ENCODE peak calls at places on chromosomes 12 and 14, in ten cellular contexts. One of them, this sample, is unnamed.

GRCh38 chr12:81627336-81628189 is 131.6 kb downstream of the PPFIA2 start:
- DNase-seq in HTR-8/SVneo: peak; percentile 8
- DNase-seq in NCI-H2171: peak; percentile 59
- DNase-seq in GM13977: peak; percentile 11
- DNase-seq in KG1: no peak
- DNase-seq in mesenchymal stem cell: peak; percentile 50
- DNase-seq in ascending aorta: no peak
- DNase-seq in NCI-H446: peak; percentile 60
- DNase-seq in Right ventricle myocardium inferior: no peak
- DNase-seq in NCI-H1092 treated with DMSO at 0.1 percent for 48 hours: peak; percentile 65
- DNase-seq in this sample: peak; percentile 7

GRCh38 chr14:41558527-41558926 is 48.1 kb upstream of the LRFN5 start:
- DNase-seq in HTR-8/SVneo: no peak
- DNase-seq in NCI-H446: no peak
- DNase-seq in GM13977: no peak
- DNase-seq in KG1: no peak
- DNase-seq in mesenchymal stem cell: no peak
- DNase-seq in Right ventricle myocardium inferior: no peak
- DNase-seq in NCI-H2171: no peak
- DNase-seq in ascending aorta: no peak
- DNase-seq in NCI-H1092 treated with DMSO at 0.1 percent for 48 hours: no peak
- DNase-seq in this sample: no peak

GRCh38 chr12:110354172-110354780 is 49.2 kb downstream of the ANAPC7 start:
- DNase-seq in ascending aorta: no peak
- DNase-seq in NCI-H446: no peak
- DNase-seq in NCI-H1092 treated with DMSO at 0.1 percent for 48 hours: no peak
- DNase-seq in HTR-8/SVneo: no peak
- DNase-seq in NCI-H2171: no peak
- DNase-seq in mesenchymal stem cell: no peak
- DNase-seq in KG1: peak; percentile 42
- DNase-seq in Right ventricle myocardium inferior: no peak
- DNase-seq in GM13977: no peak
- DNase-seq in this sample: no peak

GRCh38 chr14:23555882-23556699 is at the start of gene THTPA:
- DNase-seq in GM13977: peak; percentile 93
- DNase-seq in Right ventricle myocardium inferior: peak; percentile 98
- DNase-seq in ascending aorta: peak; percentile 96
- DNase-seq in NCI-H1092 treated with DMSO at 0.1 percent for 48 hours: peak; percentile 88
- DNase-seq in KG1: peak; percentile 75
- DNase-seq in NCI-H2171: peak; percentile 88
- DNase-seq in mesenchymal stem cell: peak; percentile 94
- DNase-seq in HTR-8/SVneo: peak; percentile 82
- DNase-seq in NCI-H446: peak; percentile 85
- DNase-seq in this sample: peak; percentile 93

GRCh38 chr12:124240493-124240892 is 54.4 kb upstream of the RFLNA start:
- DNase-seq in GM13977: no peak
- DNase-seq in KG1: no peak
- DNase-seq in ascending aorta: no peak
- DNase-seq in mesenchymal stem cell: no peak
- DNase-seq in NCI-H2171: peak; percentile 35
- DNase-seq in NCI-H1092 treated with DMSO at 0.1 percent for 48 hours: no peak
- DNase-seq in HTR-8/SVneo: peak; percentile 24
- DNase-seq in Right ventricle myocardium inferior: no peak
- DNase-seq in NCI-H446: no peak
- DNase-seq in this sample: peak; percentile 21

GRCh38 chr12:77569876-77570275 is 260.8 kb upstream of the NAV3 start:
- DNase-seq in ascending aorta: no peak
- DNase-seq in NCI-H1092 treated with DMSO at 0.1 percent for 48 hours: no peak
- DNase-seq in NCI-H446: no peak
- DNase-seq in KG1: no peak
- DNase-seq in mesenchymal stem cell: no peak
- DNase-seq in GM13977: no peak
- DNase-seq in Right ventricle myocardium inferior: no peak
- DNase-seq in NCI-H2171: no peak
- DNase-seq in HTR-8/SVneo: no peak
- DNase-seq in this sample: no peak

GRCh38 chr12:120079352-120080042 is 37.1 kb downstream of the RAB35 start:
- DNase-seq in ascending aorta: no peak
- DNase-seq in NCI-H2171: no peak
- DNase-seq in NCI-H446: no peak
- DNase-seq in NCI-H1092 treated with DMSO at 0.1 percent for 48 hours: no peak
- DNase-seq in Right ventricle myocardium inferior: no peak
- DNase-seq in mesenchymal stem cell: no peak
- DNase-seq in KG1: no peak
- DNase-seq in HTR-8/SVneo: no peak
- DNase-seq in GM13977: no peak
- DNase-seq in this sample: no peak

GRCh38 chr12:107404981-107405380 is 280.6 kb upstream of the PWP1 start:
- DNase-seq in NCI-H446: no peak
- DNase-seq in NCI-H1092 treated with DMSO at 0.1 percent for 48 hours: peak; percentile 28
- DNase-seq in GM13977: peak; percentile 19
- DNase-seq in ascending aorta: peak; percentile 22
- DNase-seq in Right ventricle myocardium inferior: no peak
- DNase-seq in NCI-H2171: no peak
- DNase-seq in KG1: no peak
- DNase-seq in mesenchymal stem cell: peak; percentile 6
- DNase-seq in HTR-8/SVneo: no peak
- DNase-seq in this sample: peak; percentile 20

GRCh38 chr12:110199360-110200123 is 75.4 kb downstream of the IFT81 start:
- DNase-seq in ascending aorta: no peak
- DNase-seq in NCI-H1092 treated with DMSO at 0.1 percent for 48 hours: no peak
- DNase-seq in Right ventricle myocardium inferior: no peak
- DNase-seq in KG1: no peak
- DNase-seq in GM13977: no peak
- DNase-seq in mesenchymal stem cell: peak; percentile 74
- DNase-seq in NCI-H2171: no peak
- DNase-seq in NCI-H446: no peak
- DNase-seq in HTR-8/SVneo: peak; percentile 36
- DNase-seq in this sample: peak; percentile 13

GRCh38 chr14:97538749-97539388 is 741.7 kb downstream of the VRK1 start:
- DNase-seq in NCI-H2171: no peak
- DNase-seq in NCI-H1092 treated with DMSO at 0.1 percent for 48 hours: no peak
- DNase-seq in Right ventricle myocardium inferior: no peak
- DNase-seq in GM13977: no peak
- DNase-seq in ascending aorta: no peak
- DNase-seq in KG1: no peak
- DNase-seq in NCI-H446: no peak
- DNase-seq in mesenchymal stem cell: no peak
- DNase-seq in HTR-8/SVneo: no peak
- DNase-seq in this sample: no peak

GRCh38 chr12:27709932-27710591 is 570 bp upstream of the MRPS35 start:
- DNase-seq in NCI-H2171: peak; percentile 93
- DNase-seq in mesenchymal stem cell: no peak
- DNase-seq in Right ventricle myocardium inferior: no peak
- DNase-seq in HTR-8/SVneo: peak; percentile 46
- DNase-seq in ascending aorta: peak; percentile 67
- DNase-seq in GM13977: no peak
- DNase-seq in KG1: peak; percentile 80
- DNase-seq in NCI-H446: no peak
- DNase-seq in NCI-H1092 treated with DMSO at 0.1 percent for 48 hours: no peak
- DNase-seq in this sample: peak; percentile 24

GRCh38 chr12:129558036-129558435 is 345.8 kb downstream of the TMEM132D start:
- DNase-seq in Right ventricle myocardium inferior: no peak
- DNase-seq in ascending aorta: no peak
- DNase-seq in NCI-H446: no peak
- DNase-seq in HTR-8/SVneo: no peak
- DNase-seq in NCI-H2171: no peak
- DNase-seq in mesenchymal stem cell: no peak
- DNase-seq in GM13977: no peak
- DNase-seq in KG1: no peak
- DNase-seq in NCI-H1092 treated with DMSO at 0.1 percent for 48 hours: no peak
- DNase-seq in this sample: no peak

GRCh38 chr12:38427442-38427841 is 110.9 kb downstream of the ALG10B start:
- DNase-seq in ascending aorta: no peak
- DNase-seq in NCI-H2171: no peak
- DNase-seq in HTR-8/SVneo: no peak
- DNase-seq in NCI-H1092 treated with DMSO at 0.1 percent for 48 hours: no peak
- DNase-seq in NCI-H446: no peak
- DNase-seq in Right ventricle myocardium inferior: no peak
- DNase-seq in KG1: no peak
- DNase-seq in mesenchymal stem cell: no peak
- DNase-seq in GM13977: no peak
- DNase-seq in this sample: no peak

GRCh38 chr12:110015132-110015531 is 15.9 kb downstream of the ANKRD13A start:
- DNase-seq in mesenchymal stem cell: no peak
- DNase-seq in Right ventricle myocardium inferior: no peak
- DNase-seq in NCI-H1092 treated with DMSO at 0.1 percent for 48 hours: no peak
- DNase-seq in GM13977: no peak
- DNase-seq in NCI-H2171: no peak
- DNase-seq in ascending aorta: no peak
- DNase-seq in KG1: peak; percentile 18
- DNase-seq in NCI-H446: no peak
- DNase-seq in HTR-8/SVneo: no peak
- DNase-seq in this sample: no peak

GRCh38 chr12:70227911-70228310 is 15.3 kb upstream of the CNOT2 start:
- DNase-seq in mesenchymal stem cell: no peak
- DNase-seq in NCI-H1092 treated with DMSO at 0.1 percent for 48 hours: no peak
- DNase-seq in Right ventricle myocardium inferior: no peak
- DNase-seq in KG1: no peak
- DNase-seq in GM13977: no peak
- DNase-seq in ascending aorta: no peak
- DNase-seq in NCI-H2171: no peak
- DNase-seq in NCI-H446: no peak
- DNase-seq in HTR-8/SVneo: no peak
- DNase-seq in this sample: no peak

GRCh38 chr12:108884116-108885012 is 4.5 kb downstream of the DAO start:
- DNase-seq in NCI-H446: peak; percentile 34
- DNase-seq in NCI-H1092 treated with DMSO at 0.1 percent for 48 hours: no peak
- DNase-seq in KG1: peak; percentile 12
- DNase-seq in Right ventricle myocardium inferior: peak; percentile 71
- DNase-seq in NCI-H2171: no peak
- DNase-seq in GM13977: peak; percentile 74
- DNase-seq in ascending aorta: peak; percentile 72
- DNase-seq in mesenchymal stem cell: no peak
- DNase-seq in HTR-8/SVneo: no peak
- DNase-seq in this sample: peak; percentile 63

GRCh38 chr14:22319526-22320352 is 269.3 kb downstream of the DAD1 start:
- DNase-seq in NCI-H446: peak; percentile 44
- DNase-seq in ascending aorta: peak; percentile 73
- DNase-seq in NCI-H2171: peak; percentile 84
- DNase-seq in NCI-H1092 treated with DMSO at 0.1 percent for 48 hours: peak; percentile 39
- DNase-seq in KG1: no peak
- DNase-seq in Right ventricle myocardium inferior: no peak
- DNase-seq in GM13977: peak; percentile 48
- DNase-seq in mesenchymal stem cell: peak; percentile 65
- DNase-seq in HTR-8/SVneo: no peak
- DNase-seq in this sample: peak; percentile 41

GRCh38 chr12:38711055-38711454 is 194.3 kb downstream of the CPNE8 start:
- DNase-seq in Right ventricle myocardium inferior: no peak
- DNase-seq in NCI-H1092 treated with DMSO at 0.1 percent for 48 hours: no peak
- DNase-seq in NCI-H446: no peak
- DNase-seq in ascending aorta: no peak
- DNase-seq in KG1: no peak
- DNase-seq in mesenchymal stem cell: peak; percentile 3
- DNase-seq in GM13977: peak; percentile 17
- DNase-seq in HTR-8/SVneo: no peak
- DNase-seq in NCI-H2171: no peak
- DNase-seq in this sample: peak; percentile 23

GRCh38 chr14:98177551-98177950 is 1094.4 kb downstream of the BCL11B start:
- DNase-seq in NCI-H446: no peak
- DNase-seq in mesenchymal stem cell: no peak
- DNase-seq in KG1: no peak
- DNase-seq in Right ventricle myocardium inferior: no peak
- DNase-seq in NCI-H1092 treated with DMSO at 0.1 percent for 48 hours: no peak
- DNase-seq in NCI-H2171: no peak
- DNase-seq in ascending aorta: no peak
- DNase-seq in HTR-8/SVneo: no peak
- DNase-seq in GM13977: no peak
- DNase-seq in this sample: no peak

GRCh38 chr14:90671835-90672234 is 144.4 kb downstream of the TTC7B start:
- DNase-seq in NCI-H1092 treated with DMSO at 0.1 percent for 48 hours: no peak
- DNase-seq in KG1: no peak
- DNase-seq in NCI-H2171: no peak
- DNase-seq in GM13977: no peak
- DNase-seq in ascending aorta: no peak
- DNase-seq in mesenchymal stem cell: no peak
- DNase-seq in Right ventricle myocardium inferior: no peak
- DNase-seq in HTR-8/SVneo: no peak
- DNase-seq in NCI-H446: no peak
- DNase-seq in this sample: no peak

GRCh38 chr12:8034802-8035201 is 2.3 kb downstream of the FOXJ2 start:
- DNase-seq in NCI-H1092 treated with DMSO at 0.1 percent for 48 hours: no peak
- DNase-seq in KG1: no peak
- DNase-seq in NCI-H446: no peak
- DNase-seq in HTR-8/SVneo: no peak
- DNase-seq in NCI-H2171: no peak
- DNase-seq in GM13977: no peak
- DNase-seq in Right ventricle myocardium inferior: no peak
- DNase-seq in mesenchymal stem cell: no peak
- DNase-seq in ascending aorta: no peak
- DNase-seq in this sample: no peak

GRCh38 chr12:25701290-25701689 is 148.2 kb upstream of the LMNTD1 start:
- DNase-seq in NCI-H2171: no peak
- DNase-seq in Right ventricle myocardium inferior: no peak
- DNase-seq in NCI-H446: no peak
- DNase-seq in KG1: no peak
- DNase-seq in ascending aorta: no peak
- DNase-seq in GM13977: no peak
- DNase-seq in NCI-H1092 treated with DMSO at 0.1 percent for 48 hours: no peak
- DNase-seq in mesenchymal stem cell: peak; percentile 41
- DNase-seq in HTR-8/SVneo: peak; percentile 42
- DNase-seq in this sample: no peak

GRCh38 chr14:68580676-68581075 is 212.2 kb downstream of the ZFP36L1 start:
- DNase-seq in Right ventricle myocardium inferior: no peak
- DNase-seq in NCI-H1092 treated with DMSO at 0.1 percent for 48 hours: no peak
- DNase-seq in HTR-8/SVneo: no peak
- DNase-seq in mesenchymal stem cell: no peak
- DNase-seq in NCI-H2171: no peak
- DNase-seq in KG1: no peak
- DNase-seq in GM13977: no peak
- DNase-seq in NCI-H446: no peak
- DNase-seq in ascending aorta: no peak
- DNase-seq in this sample: no peak

This sample was measured in GM20000.